ENCODE peak calls at places on chromosomes 3 and 15, in seven cellular contexts. F, J, Y, T, W, S and I are unnamed samples.

GRCh38 chr3:25117005-25117593 is 311.0 kb upstream of the RARB start:
- DNase-seq in F (no peak), J (no peak), Y (no peak), T (no peak), W (no peak), S (no peak), I (no peak)

GRCh38 chr15:81981888-81982287 is 63.9 kb downstream of the MEX3B start:
- DNase-seq in F (no peak), J (no peak), Y (no peak), T (peak), W (no peak), S (no peak), I (no peak)

GRCh38 chr3:15405448-15406050 is 21.8 kb downstream of the METTL6 start:
- DNase-seq in F (peak), J (no peak), Y (no peak), T (peak), W (no peak), S (peak), I (peak)

GRCh38 chr3:153165211-153165815 is 3.3 kb downstream of the RAP2B start:
- DNase-seq in F (no peak), J (no peak), Y (no peak), T (peak), W (no peak), S (no peak), I (peak)

GRCh38 chr15:32994810-32995424 is 199.6 kb downstream of the FMN1 start:
- DNase-seq in F (peak), J (no peak), Y (no peak), T (peak), W (no peak), S (no peak), I (peak)

GRCh38 chr3:63097396-63097795 is 180.7 kb upstream of the SYNPR start:
- DNase-seq in F (no peak), J (no peak), Y (no peak), T (no peak), W (no peak), S (no peak), I (no peak)

GRCh38 chr3:188559069-188559410 is 405.1 kb downstream of the LPP start:
- DNase-seq in F (no peak), J (no peak), Y (no peak), T (no peak), W (no peak), S (no peak), I (no peak)

GRCh38 chr3:155356594-155357370 is 63.3 kb upstream of the STRIT1 start:
- DNase-seq in F (no peak), J (no peak), Y (no peak), T (peak), W (no peak), S (no peak), I (no peak)

GRCh38 chr3:54426431-54426830 is 304.1 kb downstream of the CACNA2D3 start:
- DNase-seq in F (no peak), J (no peak), Y (no peak), T (no peak), W (no peak), S (no peak), I (no peak)

GRCh38 chr3:188900421-188900941 is 271.3 kb upstream of the TPRG1 start:
- DNase-seq in F (peak), J (no peak), Y (no peak), T (peak), W (no peak), S (no peak), I (peak)

GRCh38 chr3:135224963-135225362 is 429.9 kb downstream of the EPHB1 start:
- DNase-seq in F (no peak), J (no peak), Y (no peak), T (no peak), W (no peak), S (no peak), I (no peak)

GRCh38 chr3:111715911-111716523 is 120.9 kb upstream of the ZBED2 start:
- DNase-seq in F (peak), J (no peak), Y (peak), T (peak), W (no peak), S (peak), I (peak)